ENCODE peak calls at places on chromosome 14, in five cellular contexts. F is K562, P is H54, I is esophagus squamous epithelium, Q is H1. R is an unnamed sample.
A peak's percentile ranks its signal among the peaks of the same experiment; 100 is the strongest.

GRCh38 chr14:106605548-106606448 is 1079.4 kb downstream of the TMEM121 start:
- DNase-seq in F (peak; percentile 51), P (peak; percentile 6), I (peak; percentile 11), Q (no peak), R (no peak)

GRCh38 chr14:94145902-94146527 is 16.6 kb upstream of the IFI27L2 start:
- DNase-seq in F (no peak), P (no peak), I (no peak), Q (no peak), R (no peak)

GRCh38 chr14:51957950-51958349 is 31.4 kb upstream of the RTRAF start:
- DNase-seq in F (no peak), P (no peak), I (no peak), Q (no peak), R (peak; percentile 24)

GRCh38 chr14:51726166-51726899 is 74.6 kb downstream of the FRMD6 start:
- DNase-seq in F (no peak), P (no peak), I (no peak), Q (no peak), R (no peak)

GRCh38 chr14:30443368-30444007 is 115.5 kb upstream of the G2E3 start:
- DNase-seq in F (no peak), P (no peak), I (no peak), Q (no peak), R (no peak)

GRCh38 chr14:81329640-81330385 is 70.3 kb downstream of the STON2 start:
- DNase-seq in F (no peak), P (no peak), I (no peak), Q (no peak), R (no peak)

GRCh38 chr14:106665814-106666213 is 1139.4 kb downstream of the TMEM121 start:
- DNase-seq in F (no peak), P (no peak), I (no peak), Q (no peak), R (no peak)

GRCh38 chr14:38158468-38158867 is 49.2 kb upstream of the SSTR1 start:
- DNase-seq in F (no peak), P (no peak), I (no peak), Q (no peak), R (no peak)

GRCh38 chr14:91369628-91370445 is 47.8 kb downstream of the CCDC88C start:
- DNase-seq in F (no peak), P (no peak), I (no peak), Q (no peak), R (no peak)

GRCh38 chr14:56581041-56581727 is 1.6 kb downstream of the TMEM260 start:
- DNase-seq in F (no peak), P (no peak), I (no peak), Q (no peak), R (no peak)

GRCh38 chr14:96096639-96097610 is 57.8 kb downstream of the C14orf132 start:
- DNase-seq in F (no peak), P (no peak), I (no peak), Q (no peak), R (no peak)

GRCh38 chr14:100605706-100606686 is 18.8 kb upstream of the BEGAIN start:
- DNase-seq in F (no peak), P (no peak), I (no peak), Q (no peak), R (no peak)

GRCh38 chr14:100608064-100608463 is 20.8 kb upstream of the BEGAIN start:
- DNase-seq in F (no peak), P (no peak), I (no peak), Q (no peak), R (no peak)

GRCh38 chr14:100607611-100607956 is 20.4 kb upstream of the BEGAIN start:
- DNase-seq in F (no peak), P (no peak), I (no peak), Q (no peak), R (no peak)

GRCh38 chr14:100605230-100605629 is 18.0 kb upstream of the BEGAIN start:
- DNase-seq in F (no peak), P (no peak), I (no peak), Q (no peak), R (no peak)

GRCh38 chr14:100606687-100607610 is 19.7 kb upstream of the BEGAIN start:
- DNase-seq in F (no peak), P (no peak), I (no peak), Q (no peak), R (no peak)
- TF ChIP-seq POLR2A in F (no peak), P (no peak), I (no peak), Q (no peak), R (no peak)

DNA sequence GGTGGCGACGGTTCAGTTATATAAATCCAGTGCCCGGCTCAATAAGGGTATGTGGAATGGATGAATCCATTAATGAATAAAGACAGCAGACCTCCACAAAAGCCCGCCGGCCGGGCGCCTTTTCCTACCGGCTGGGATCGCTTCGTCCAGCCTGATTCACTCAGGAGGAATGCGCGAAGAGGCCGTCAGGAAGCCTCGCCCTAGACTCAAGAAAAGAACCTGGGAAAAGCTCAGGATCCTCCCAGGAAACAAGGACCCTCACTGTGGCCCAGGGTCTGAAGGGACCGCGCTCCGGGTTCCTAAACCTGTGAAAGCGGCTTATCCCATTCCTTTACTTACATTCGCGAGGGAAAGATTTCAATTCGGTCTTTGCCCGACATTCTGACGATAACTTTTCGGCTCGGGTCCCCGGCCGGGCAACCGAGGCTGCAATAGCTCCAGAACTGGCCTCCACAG is 257 bp downstream of the ATP6V1D start:
- DNase-seq in F (peak; percentile 16), P (peak; percentile 15), I (no peak), Q (no peak), R (peak; percentile 39)
- TF ChIP-seq POLR2A in F (no peak), P (peak; percentile 16), I (no peak), Q (no peak), R (no peak)

DNA sequence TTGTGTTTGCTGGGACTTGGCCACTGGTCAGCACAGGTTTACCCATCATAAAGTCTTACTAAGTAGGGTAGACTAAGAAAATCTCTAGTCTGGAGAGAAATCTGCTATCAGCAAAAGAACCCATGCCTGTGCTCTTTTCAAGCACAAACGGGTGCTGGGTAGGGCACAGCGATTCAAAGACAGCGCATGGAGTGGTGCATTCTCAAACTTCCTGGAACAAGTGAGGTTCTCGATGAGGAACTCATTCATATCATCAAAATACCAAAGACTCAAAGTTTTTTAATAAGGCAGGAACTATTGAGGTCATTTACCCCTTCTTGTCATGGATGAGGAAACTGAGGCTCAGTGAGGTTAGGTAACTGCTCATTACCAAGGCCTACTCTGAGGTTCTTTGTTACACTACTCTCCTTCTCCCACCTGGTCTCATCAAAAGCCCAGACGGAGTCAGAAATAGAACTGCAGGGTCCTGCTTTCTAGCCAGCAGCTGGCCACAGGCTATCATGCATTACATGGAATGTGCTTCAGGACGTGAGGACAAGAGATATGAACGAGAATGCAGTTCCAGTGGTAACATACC is 390.3 kb downstream of the ZFP36L1 start:
- DNase-seq in F (no peak), P (no peak), I (no peak), Q (no peak), R (no peak)
- TF ChIP-seq POLR2A in F (no peak), P (no peak), I (no peak), Q (no peak), R (no peak)

DNA sequence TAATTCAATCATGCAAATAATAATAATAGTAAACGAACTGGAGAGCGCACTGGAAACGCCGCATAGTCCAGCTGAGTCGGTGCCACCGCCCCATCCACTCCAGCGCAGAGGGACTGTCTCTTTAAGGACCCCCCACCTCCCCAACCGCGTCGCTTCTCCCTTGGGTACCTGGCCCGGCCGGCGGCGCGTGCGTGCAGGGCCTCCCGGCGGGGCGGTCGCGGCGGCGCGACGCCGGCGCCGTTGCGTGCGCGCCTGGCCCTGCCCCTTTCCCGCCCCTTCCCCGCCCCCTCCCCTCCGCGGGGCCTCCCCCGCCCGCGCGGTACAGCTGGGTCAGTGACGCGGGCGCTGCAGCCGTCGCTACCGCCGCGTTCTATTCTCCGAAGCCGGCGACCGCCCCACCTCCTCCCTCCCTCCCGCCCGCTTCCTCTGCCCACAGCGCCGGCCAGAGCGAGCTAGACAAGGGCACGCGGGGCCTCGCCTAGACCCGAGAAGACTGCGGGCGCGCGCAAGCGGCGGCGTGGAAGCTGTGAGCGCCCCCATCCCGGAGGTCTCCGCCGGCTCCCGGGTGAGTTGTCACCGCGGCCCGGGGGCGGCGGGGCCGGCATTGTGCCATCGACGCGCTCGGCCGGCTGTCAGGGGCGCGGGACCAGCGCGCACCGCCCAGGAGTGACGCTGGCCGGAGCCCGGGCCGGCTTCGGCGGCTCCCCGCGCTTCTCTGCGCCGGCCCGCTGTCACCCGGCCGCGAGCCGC is at the start of gene SUSD6:
- DNase-seq in F (peak; percentile 91), P (peak; percentile 79), I (peak; percentile 85), Q (peak; percentile 29), R (peak; percentile 93)
- TF ChIP-seq POLR2A in F (no peak), P (peak; percentile 44), I (peak; percentile 72), Q (no peak), R (peak; percentile 76)

DNA sequence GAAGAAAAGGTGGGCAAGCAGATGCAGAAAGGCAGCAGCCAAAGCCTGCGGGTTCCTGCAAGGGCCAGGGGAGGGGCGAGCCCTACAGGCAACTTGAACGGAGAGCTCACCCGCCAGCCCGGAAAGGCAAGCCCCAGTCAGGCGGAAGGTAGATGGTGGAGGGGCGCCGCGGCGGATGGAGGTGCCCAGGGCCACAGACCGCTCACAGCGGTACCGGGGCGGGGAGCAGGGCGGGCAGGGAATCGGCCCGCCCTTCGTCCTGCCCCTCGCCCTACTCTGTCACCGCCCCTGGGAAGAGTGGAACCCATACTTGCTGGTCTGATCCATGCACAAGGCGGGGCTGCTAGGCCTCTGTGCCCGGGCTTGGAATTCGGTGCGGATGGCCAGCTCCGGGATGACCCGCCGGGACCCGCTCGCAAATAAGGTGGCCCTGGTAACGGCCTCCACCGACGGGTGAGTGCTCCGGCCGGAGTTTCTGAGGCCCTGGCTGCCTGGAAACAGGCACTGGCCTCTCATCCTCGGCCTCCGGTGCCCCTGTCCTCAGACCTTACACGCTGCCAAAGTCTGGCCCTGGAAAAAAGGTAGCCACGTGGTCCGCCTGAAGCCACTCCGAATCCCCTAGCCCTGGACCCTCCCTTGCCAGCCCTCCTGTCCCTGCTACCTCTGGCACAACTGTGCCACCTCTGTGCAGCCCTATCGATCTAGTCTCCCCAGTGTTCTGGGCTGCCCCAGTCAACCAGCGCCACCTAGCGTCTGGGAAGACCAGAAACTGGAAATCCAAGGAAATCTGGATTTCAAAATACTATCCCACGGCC is at the start of gene DHRS4:
- DNase-seq in F (peak; percentile 69), P (peak; percentile 65), I (no peak), Q (peak; percentile 59), R (peak; percentile 82)
- TF ChIP-seq POLR2A in F (peak; percentile 65), P (peak; percentile 50), I (peak; percentile 18), Q (peak; percentile 78), R (peak; percentile 55)

GRCh38 chr14:89298056-89298834 is 118.8 kb downstream of the FOXN3 start:
- DNase-seq in F (no peak), P (no peak), I (no peak), Q (no peak), R (no peak)

GRCh38 chr14:89293349-89293916 is 123.6 kb downstream of the FOXN3 start:
- DNase-seq in F (no peak), P (no peak), I (no peak), Q (peak; percentile 51), R (no peak)

GRCh38 chr14:89294060-89294459 is 123.0 kb downstream of the FOXN3 start:
- DNase-seq in F (no peak), P (no peak), I (no peak), Q (no peak), R (no peak)

GRCh38 chr14:89294872-89295271 is 122.2 kb downstream of the FOXN3 start:
- DNase-seq in F (no peak), P (no peak), I (no peak), Q (no peak), R (no peak)

GRCh38 chr14:89296281-89296745 is 120.7 kb downstream of the FOXN3 start:
- DNase-seq in F (no peak), P (no peak), I (no peak), Q (peak; percentile 73), R (no peak)
- TF ChIP-seq POLR2A in F (no peak), P (no peak), I (no peak), Q (peak; percentile 61), R (no peak)

GRCh38 chr14:102590667-102591099 is 1.8 kb upstream of the RCOR1 start:
- DNase-seq in F (peak; percentile 37), P (peak; percentile 61), I (no peak), Q (no peak), R (peak; percentile 42)
- TF ChIP-seq POLR2A in F (peak; percentile 44), P (no peak), I (no peak), Q (no peak), R (no peak)

R was measured in adrenal gland.